ENCODE peak calls at places on chromosomes 7 and 10, in five cellular contexts. W is NCI-H226, Z is left ventricle myocardium superior, K is GM10248, O is WERI-Rb-1. X is an unnamed sample.

GRCh38 chr7:130189281-130189782 is 15.9 kb downstream of the TMEM209 start:
- DNase-seq in W (peak), Z (no peak), K (no peak), O (no peak), X (no peak)

GRCh38 chr10:108597657-108598319 is 1325.5 kb downstream of the XPNPEP1 start:
- DNase-seq in W (no peak), Z (no peak), K (no peak), O (no peak), X (no peak)

GRCh38 chr10:47361293-47361692 is 13.1 kb downstream of the RBP3 start:
- DNase-seq in W (no peak), Z (peak), K (peak), O (peak), X (peak)

GRCh38 chr10:77350711-77351119 is 286.9 kb downstream of the KCNMA1 start:
- DNase-seq in W (peak), Z (no peak), K (no peak), O (peak), X (no peak)

GRCh38 chr7:13908667-13909382 is 80.6 kb downstream of the ETV1 start:
- DNase-seq in W (no peak), Z (no peak), K (no peak), O (no peak), X (no peak)

GRCh38 chr10:89515031-89515841 is 20.2 kb downstream of the SLC16A12 start:
- DNase-seq in W (peak), Z (no peak), K (no peak), O (no peak), X (no peak)

GRCh38 chr7:139727151-139727705 is 50.6 kb downstream of the HIPK2 start:
- DNase-seq in W (no peak), Z (no peak), K (no peak), O (no peak), X (no peak)

GRCh38 chr10:44253769-44254462 is 131.0 kb downstream of the CXCL12 start:
- DNase-seq in W (no peak), Z (peak), K (no peak), O (no peak), X (no peak)

GRCh38 chr10:74752371-74752990 is 73.9 kb upstream of the KAT6B start:
- DNase-seq in W (no peak), Z (no peak), K (no peak), O (no peak), X (no peak)

GRCh38 chr10:123884907-123885381 is 6.7 kb downstream of the CPXM2 start:
- DNase-seq in W (no peak), Z (no peak), K (no peak), O (no peak), X (no peak)

GRCh38 chr7:157518514-157519175 is 181.8 kb downstream of the DNAJB6 start:
- DNase-seq in W (no peak), Z (no peak), K (no peak), O (no peak), X (no peak)

GRCh38 chr7:22121702-22122474 is 176.2 kb upstream of the CDCA7L start:
- DNase-seq in W (peak), Z (no peak), K (no peak), O (no peak), X (no peak)

GRCh38 chr7:5630670-5631069 is 150.8 kb downstream of the RNF216 start:
- DNase-seq in W (no peak), Z (no peak), K (no peak), O (no peak), X (no peak)

GRCh38 chr10:125146791-125147604 is 13.4 kb downstream of the CTBP2 start:
- DNase-seq in W (no peak), Z (no peak), K (peak), O (no peak), X (no peak)

GRCh38 chr7:129778770-129779601 is 167.5 kb downstream of the NRF1 start:
- DNase-seq in W (no peak), Z (no peak), K (no peak), O (peak), X (no peak)

GRCh38 chr7:155713382-155713781 is 68.9 kb downstream of the RBM33 start:
- DNase-seq in W (no peak), Z (peak), K (no peak), O (no peak), X (no peak)

GRCh38 chr10:121975295-121976086 is 474 bp upstream of the NSMCE4A start:
- DNase-seq in W (no peak), Z (no peak), K (no peak), O (no peak), X (no peak)

GRCh38 chr7:80699030-80699638 is 60.7 kb downstream of the CD36 start:
- DNase-seq in W (peak), Z (no peak), K (peak), O (no peak), X (no peak)

GRCh38 chr7:11212080-11212711 is 238.5 kb downstream of the PHF14 start:
- DNase-seq in W (peak), Z (no peak), K (peak), O (peak), X (peak)

GRCh38 chr10:101839002-101839401 is 4.6 kb downstream of the KCNIP2 start:
- DNase-seq in W (no peak), Z (no peak), K (no peak), O (no peak), X (no peak)

GRCh38 chr7:43220250-43220649 is 107.8 kb downstream of the HECW1 start:
- DNase-seq in W (peak), Z (no peak), K (no peak), O (no peak), X (no peak)

GRCh38 chr10:104925232-104925851 is 284.3 kb downstream of the SORCS3 start:
- DNase-seq in W (no peak), Z (no peak), K (peak), O (peak), X (peak)

GRCh38 chr10:6136215-6137201 is 47.7 kb downstream of the RBM17 start:
- DNase-seq in W (peak), Z (no peak), K (peak), O (no peak), X (no peak)

GRCh38 chr7:63031838-63032436 is 966.7 kb upstream of the ZNF722 start:
- DNase-seq in W (no peak), Z (no peak), K (no peak), O (no peak), X (no peak)

GRCh38 chr10:47288916-47289495 is 11.0 kb upstream of the GDF10 start:
- DNase-seq in W (no peak), Z (no peak), K (no peak), O (no peak), X (no peak)

GRCh38 chr7:84838857-84839256 is 348.0 kb downstream of the SEMA3D start:
- DNase-seq in W (no peak), Z (no peak), K (no peak), O (no peak), X (no peak)

GRCh38 chr10:36602374-36602773 is 523.0 kb upstream of the ANKRD30A start:
- DNase-seq in W (no peak), Z (no peak), K (no peak), O (no peak), X (no peak)